ENCODE peak calls at places on chromosome 12, in ten cellular contexts. Z, P, C, R, G, B, H, K, Q and W are unnamed samples.

GRCh38 chr12:28222081-28222700 is 31.9 kb downstream of the CCDC91 start:
- DNase-seq in Z (no peak), P (no peak), C (no peak), R (no peak), G (no peak), B (no peak), H (no peak), K (no peak), Q (no peak), W (no peak)

GRCh38 chr12:113056631-113057488 is at the start of gene DTX1:
- DNase-seq in Z (no peak), P (no peak), C (no peak), R (no peak), G (no peak), B (no peak), H (no peak), K (peak; percentile 63), Q (no peak), W (no peak)

GRCh38 chr12:64036414-64036813 is 185.7 kb downstream of the KICS2 start:
- DNase-seq in Z (no peak), P (no peak), C (no peak), R (no peak), G (no peak), B (no peak), H (no peak), K (no peak), Q (no peak), W (no peak)

GRCh38 chr12:121611306-121611705 is 15.0 kb upstream of the ORAI1 start:
- DNase-seq in Z (peak; percentile 19), P (peak; percentile 91), C (no peak), R (no peak), G (no peak), B (peak; percentile 21), H (no peak), K (no peak), Q (no peak), W (no peak)

GRCh38 chr12:91935299-91935698 is 210.3 kb downstream of the BTG1 start:
- DNase-seq in Z (no peak), P (no peak), C (no peak), R (peak; percentile 18), G (no peak), B (no peak), H (no peak), K (no peak), Q (no peak), W (no peak)

GRCh38 chr12:102811125-102811737 is 105.8 kb downstream of the PAH start:
- DNase-seq in Z (no peak), P (peak; percentile 67), C (no peak), R (no peak), G (no peak), B (peak; percentile 15), H (peak; percentile 30), K (peak; percentile 44), Q (no peak), W (peak; percentile 31)

GRCh38 chr12:111584959-111585358 is 14.2 kb downstream of the ATXN2 start:
- DNase-seq in Z (no peak), P (no peak), C (no peak), R (no peak), G (no peak), B (peak; percentile 72), H (peak; percentile 63), K (no peak), Q (no peak), W (no peak)

GRCh38 chr12:109743076-109743910 is 29.7 kb downstream of the FAM222A start:
- DNase-seq in Z (no peak), P (peak; percentile 27), C (no peak), R (no peak), G (no peak), B (no peak), H (no peak), K (no peak), Q (peak; percentile 12), W (no peak)

GRCh38 chr12:27696864-27697564 is 767 bp downstream of the REP15 start:
- DNase-seq in Z (no peak), P (no peak), C (no peak), R (no peak), G (no peak), B (no peak), H (no peak), K (no peak), Q (no peak), W (no peak)

GRCh38 chr12:68148261-68148951 is 11.1 kb downstream of the IFNG start:
- DNase-seq in Z (no peak), P (no peak), C (no peak), R (no peak), G (no peak), B (no peak), H (no peak), K (no peak), Q (no peak), W (no peak)

GRCh38 chr12:78568326-78569020 is 296.1 kb upstream of the SYT1 start:
- DNase-seq in Z (no peak), P (no peak), C (no peak), R (no peak), G (no peak), B (no peak), H (no peak), K (no peak), Q (no peak), W (no peak)

GRCh38 chr12:78566461-78566860 is 298.1 kb upstream of the SYT1 start:
- DNase-seq in Z (no peak), P (no peak), C (no peak), R (no peak), G (no peak), B (no peak), H (no peak), K (no peak), Q (no peak), W (no peak)

DNA sequence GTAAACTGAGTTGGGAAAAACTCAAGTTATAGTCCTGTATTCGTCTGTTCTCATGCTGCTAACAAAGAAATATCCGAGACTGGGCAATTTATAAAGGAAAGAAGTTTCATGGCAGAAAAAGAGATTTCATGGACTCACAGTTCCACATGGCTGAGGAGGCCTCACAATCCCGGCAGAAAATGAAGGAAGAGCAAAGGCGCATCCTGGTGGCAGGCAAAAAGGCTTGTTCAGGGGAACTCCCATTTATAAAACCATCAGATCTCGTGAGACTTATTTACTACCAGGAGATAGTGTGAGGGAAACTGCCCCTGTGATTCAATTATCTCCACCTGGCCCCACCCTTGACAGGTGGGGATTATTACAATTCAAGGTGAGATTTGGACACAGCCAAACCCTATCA is 292.6 kb upstream of the SYT1 start:
- DNase-seq in Z (no peak), P (peak; percentile 68), C (no peak), R (no peak), G (no peak), B (no peak), H (no peak), K (no peak), Q (no peak), W (no peak)
- TF ChIP-seq CTCF in Z (no peak), P (peak; percentile 60), C (no peak), R (no peak), G (no peak), B (no peak), H (no peak), K (no peak), Q (no peak), W (no peak)

DNA sequence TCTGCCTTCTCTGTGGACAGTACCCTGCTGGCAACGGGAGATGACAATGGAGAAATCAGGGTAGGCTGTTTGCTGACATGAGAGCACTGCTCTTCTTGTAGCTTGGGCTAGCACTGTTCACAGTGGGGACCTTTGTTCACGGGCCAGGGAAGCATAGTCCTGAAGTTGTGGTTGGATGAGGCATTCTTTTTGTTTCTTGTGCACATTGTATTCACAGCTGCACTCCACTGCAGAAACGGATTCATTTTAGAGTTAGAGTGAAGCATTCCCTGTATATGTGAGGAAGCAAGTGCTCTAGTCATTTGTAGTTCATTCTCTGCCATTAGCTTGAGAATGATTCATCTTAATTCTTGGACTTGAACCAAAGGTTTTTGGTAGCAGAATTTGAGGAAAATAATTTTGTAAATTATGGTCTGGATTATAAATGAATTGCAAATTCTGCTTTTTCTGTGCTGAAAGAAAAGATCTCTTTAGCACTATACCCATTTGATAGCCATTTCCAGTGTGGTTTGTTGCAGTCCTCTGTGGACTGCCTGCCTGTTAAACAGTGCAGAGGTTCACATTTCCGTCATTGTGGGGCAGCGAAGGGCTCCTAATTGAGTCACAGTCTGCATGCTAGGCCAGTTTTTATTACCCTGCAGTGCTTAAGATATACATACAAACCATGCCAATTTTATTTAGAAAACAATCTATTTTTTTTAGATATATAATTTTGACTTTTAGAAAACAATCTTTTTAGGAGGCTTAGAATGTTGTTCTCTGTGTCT is 80.6 kb downstream of the APAF1 start:
- DNase-seq in Z (no peak), P (peak; percentile 59), C (no peak), R (peak; percentile 45), G (no peak), B (peak; percentile 57), H (peak; percentile 55), K (peak; percentile 51), Q (no peak), W (no peak)
- TF ChIP-seq CTCF in Z (no peak), P (peak; percentile 76), C (no peak), R (peak; percentile 18), G (no peak), B (peak; percentile 16), H (peak; percentile 19), K (peak; percentile 45), Q (no peak), W (peak; percentile 58)

GRCh38 chr12:105911966-105912365 is 226.8 kb downstream of the NUAK1 start:
- DNase-seq in Z (no peak), P (no peak), C (no peak), R (no peak), G (no peak), B (no peak), H (no peak), K (no peak), Q (no peak), W (no peak)

GRCh38 chr12:105910030-105910429 is 228.7 kb downstream of the NUAK1 start:
- DNase-seq in Z (no peak), P (no peak), C (no peak), R (no peak), G (no peak), B (no peak), H (peak; percentile 19), K (no peak), Q (no peak), W (no peak)

GRCh38 chr12:105907982-105908381 is 230.8 kb downstream of the NUAK1 start:
- DNase-seq in Z (no peak), P (no peak), C (no peak), R (no peak), G (no peak), B (no peak), H (no peak), K (no peak), Q (no peak), W (no peak)

GRCh38 chr12:105906545-105906944 is 232.2 kb downstream of the NUAK1 start:
- DNase-seq in Z (no peak), P (no peak), C (no peak), R (no peak), G (no peak), B (no peak), H (no peak), K (no peak), Q (no peak), W (no peak)
- TF ChIP-seq CTCF in Z (no peak), P (no peak), C (no peak), R (no peak), G (no peak), B (no peak), H (no peak), K (no peak), Q (no peak), W (no peak)

GRCh38 chr12:25591132-25591531 is 38.0 kb upstream of the LMNTD1 start:
- DNase-seq in Z (no peak), P (peak; percentile 70), C (no peak), R (no peak), G (no peak), B (no peak), H (no peak), K (no peak), Q (no peak), W (no peak)
- TF ChIP-seq CTCF in Z (no peak), P (peak; percentile 61), C (no peak), R (no peak), G (no peak), B (no peak), H (no peak), K (no peak), Q (no peak), W (peak; percentile 24)